ENCODE peak calls at places on chromosome 1, in nine cellular contexts. E is K562, M is brain microvascular endothelial cell, I is PC-3, O is osteoblast, P is heart left ventricle, Y is fibroblast of the aortic adventitia, L is cardiac fibroblast, D is AG10803. A is an unnamed sample.

GRCh38 chr1:227654431-227654830 is 80.7 kb downstream of the JMJD4 start:
- DNase-seq in E (no peak), M (no peak), I (peak), O (no peak), P (no peak), Y (peak), L (peak), D (no peak), A (no peak)

GRCh38 chr1:155084722-155085503 is 6.3 kb downstream of the EFNA3 start:
- DNase-seq in E (peak), M (peak), I (peak), O (peak), P (peak), Y (peak), L (peak), D (peak), A (peak)

GRCh38 chr1:220410681-220411080 is 117.3 kb upstream of the MARK1 start:
- DNase-seq in E (no peak), M (no peak), I (peak), O (no peak), P (no peak), Y (no peak), L (no peak), D (no peak), A (no peak)

GRCh38 chr1:214277704-214278635 is 3.0 kb upstream of the SMYD2 start:
- DNase-seq in E (no peak), M (no peak), I (no peak), O (no peak), P (peak), Y (peak), L (no peak), D (peak), A (no peak)

GRCh38 chr1:211606327-211606913 is 27.5 kb upstream of the SLC30A1 start:
- DNase-seq in E (peak), M (no peak), I (no peak), O (no peak), P (no peak), Y (no peak), L (no peak), D (no peak), A (no peak)

GRCh38 chr1:1281533-1282321 is 1.5 kb downstream of the SCNN1D start:
- DNase-seq in E (peak), M (peak), I (peak), O (peak), P (peak), Y (peak), L (peak), D (peak), A (peak)

GRCh38 chr1:22808846-22809501 is 98.3 kb downstream of the EPHB2 start:
- DNase-seq in E (no peak), M (peak), I (peak), O (peak), P (peak), Y (peak), L (peak), D (peak), A (peak)

GRCh38 chr1:32025515-32025914 is 11.8 kb downstream of the KHDRBS1 start:
- DNase-seq in E (no peak), M (no peak), I (no peak), O (no peak), P (no peak), Y (no peak), L (no peak), D (no peak), A (no peak)

GRCh38 chr1:240998441-240999015 is 358.5 kb downstream of the RGS7 start:
- DNase-seq in E (no peak), M (no peak), I (no peak), O (no peak), P (no peak), Y (no peak), L (no peak), D (no peak), A (no peak)

GRCh38 chr1:40003156-40004093 is 37.1 kb upstream of the CAP1 start:
- DNase-seq in E (no peak), M (no peak), I (no peak), O (no peak), P (no peak), Y (no peak), L (no peak), D (no peak), A (no peak)

GRCh38 chr1:2255420-2256369 is 27.6 kb downstream of the SKI start:
- DNase-seq in E (no peak), M (peak), I (peak), O (no peak), P (no peak), Y (peak), L (peak), D (peak), A (no peak)

GRCh38 chr1:169550294-169550693 is 36.0 kb downstream of the F5 start:
- DNase-seq in E (peak), M (peak), I (peak), O (peak), P (no peak), Y (peak), L (peak), D (peak), A (no peak)

GRCh38 chr1:219405531-219406331 is 207.2 kb downstream of the ZC3H11B start:
- DNase-seq in E (no peak), M (no peak), I (no peak), O (no peak), P (no peak), Y (no peak), L (no peak), D (no peak), A (no peak)

GRCh38 chr1:2946999-2947650 is 74.1 kb upstream of the ACTRT2 start:
- DNase-seq in E (no peak), M (no peak), I (no peak), O (no peak), P (no peak), Y (no peak), L (no peak), D (no peak), A (peak)

GRCh38 chr1:39908534-39908933 is 6.8 kb upstream of the MYCL start:
- DNase-seq in E (no peak), M (no peak), I (no peak), O (no peak), P (no peak), Y (no peak), L (no peak), D (no peak), A (no peak)

GRCh38 chr1:162689745-162690671 is 57.7 kb downstream of the DDR2 start:
- DNase-seq in E (no peak), M (no peak), I (peak), O (no peak), P (no peak), Y (peak), L (peak), D (peak), A (no peak)

GRCh38 chr1:197224160-197224559 is 43.9 kb upstream of the CRB1 start:
- DNase-seq in E (no peak), M (no peak), I (peak), O (no peak), P (no peak), Y (peak), L (peak), D (no peak), A (no peak)

GRCh38 chr1:6358144-6358624 is 35.4 kb downstream of the ACOT7 start:
- DNase-seq in E (no peak), M (no peak), I (no peak), O (peak), P (no peak), Y (peak), L (peak), D (no peak), A (no peak)

GRCh38 chr1:6359568-6360496 is 33.7 kb downstream of the ACOT7 start:
- DNase-seq in E (peak), M (peak), I (no peak), O (peak), P (peak), Y (peak), L (peak), D (peak), A (no peak)

GRCh38 chr1:6358757-6359567 is 34.6 kb downstream of the ACOT7 start:
- DNase-seq in E (no peak), M (peak), I (no peak), O (peak), P (no peak), Y (peak), L (peak), D (peak), A (no peak)

GRCh38 chr1:6355621-6356020 is 37.9 kb downstream of the ACOT7 start:
- DNase-seq in E (no peak), M (no peak), I (no peak), O (no peak), P (no peak), Y (no peak), L (no peak), D (no peak), A (no peak)

DNA sequence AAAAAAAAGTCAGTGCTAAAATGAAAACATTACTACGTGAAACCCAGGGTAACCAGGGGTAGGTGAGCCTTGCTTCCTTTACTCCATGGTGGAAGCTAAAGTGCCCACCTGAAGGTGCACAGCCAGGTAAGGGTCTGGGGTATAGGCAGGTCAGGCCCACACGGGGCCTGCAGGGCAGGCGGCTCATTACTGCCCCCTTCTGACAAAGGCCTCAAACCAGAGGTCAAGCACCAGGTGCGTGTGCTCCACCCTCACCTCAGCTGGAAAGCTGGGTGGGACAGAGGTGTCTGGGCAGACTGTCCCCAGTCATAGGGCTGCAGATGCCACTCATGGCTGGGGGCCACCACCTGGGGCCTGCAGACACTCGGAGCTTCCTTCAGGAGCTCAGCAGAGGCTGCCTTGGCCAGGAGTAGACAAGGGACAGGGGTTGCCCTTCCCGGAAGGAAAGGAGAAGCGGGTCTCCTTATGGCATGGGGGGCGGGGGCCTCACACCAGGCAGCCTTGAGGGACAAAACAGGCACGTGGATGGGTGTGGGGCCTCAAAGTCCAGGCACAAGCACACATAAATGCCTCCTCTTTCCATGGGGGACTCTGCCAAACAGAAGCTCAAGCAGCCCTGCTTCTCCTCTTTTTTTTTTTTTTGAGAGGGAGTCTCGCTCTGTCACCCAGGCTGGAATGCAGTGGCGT is 36.2 kb downstream of the ACOT7 start:
- DNase-seq in E (no peak), M (no peak), I (peak), O (peak), P (no peak), Y (no peak), L (no peak), D (no peak), A (no peak)
- TF ChIP-seq CTCF in E (peak), M (peak), I (peak), O (no peak), P (no peak), Y (no peak), L (no peak), D (no peak), A (no peak)

GRCh38 chr1:43256675-43257570 is 12.9 kb upstream of the TMEM125 start:
- DNase-seq in E (no peak), M (no peak), I (no peak), O (no peak), P (no peak), Y (no peak), L (no peak), D (no peak), A (no peak)

GRCh38 chr1:43253876-43254275 is 15.9 kb upstream of the TMEM125 start:
- DNase-seq in E (no peak), M (no peak), I (no peak), O (no peak), P (no peak), Y (no peak), L (no peak), D (no peak), A (no peak)

GRCh38 chr1:43253173-43253572 is 16.6 kb upstream of the TMEM125 start:
- DNase-seq in E (no peak), M (no peak), I (no peak), O (no peak), P (no peak), Y (no peak), L (no peak), D (no peak), A (no peak)

GRCh38 chr1:43258370-43258769 is 11.4 kb upstream of the TMEM125 start:
- DNase-seq in E (no peak), M (no peak), I (no peak), O (no peak), P (no peak), Y (no peak), L (no peak), D (no peak), A (no peak)

GRCh38 chr1:43255438-43256210 is 14.2 kb upstream of the TMEM125 start:
- DNase-seq in E (no peak), M (no peak), I (no peak), O (no peak), P (peak), Y (no peak), L (no peak), D (no peak), A (no peak)
- H3K4me3 ChIP-seq in E (no peak), M (no peak), I (no peak), O (no peak), P (no peak), Y (no peak), L (no peak), D (no peak), A (no peak)

GRCh38 chr1:192544983-192545393 is 30.6 kb upstream of the RGS1 start:
- DNase-seq in E (no peak), M (no peak), I (peak), O (no peak), P (no peak), Y (peak), L (peak), D (peak), A (no peak)

GRCh38 chr1:192546596-192547199 is 28.9 kb upstream of the RGS1 start:
- DNase-seq in E (no peak), M (no peak), I (no peak), O (peak), P (no peak), Y (peak), L (peak), D (no peak), A (no peak)

GRCh38 chr1:192550922-192551534 is 24.5 kb upstream of the RGS1 start:
- DNase-seq in E (no peak), M (peak), I (peak), O (no peak), P (no peak), Y (peak), L (peak), D (peak), A (no peak)

GRCh38 chr1:192543445-192543844 is 32.1 kb upstream of the RGS1 start:
- DNase-seq in E (no peak), M (no peak), I (no peak), O (no peak), P (no peak), Y (no peak), L (no peak), D (no peak), A (no peak)

DNA sequence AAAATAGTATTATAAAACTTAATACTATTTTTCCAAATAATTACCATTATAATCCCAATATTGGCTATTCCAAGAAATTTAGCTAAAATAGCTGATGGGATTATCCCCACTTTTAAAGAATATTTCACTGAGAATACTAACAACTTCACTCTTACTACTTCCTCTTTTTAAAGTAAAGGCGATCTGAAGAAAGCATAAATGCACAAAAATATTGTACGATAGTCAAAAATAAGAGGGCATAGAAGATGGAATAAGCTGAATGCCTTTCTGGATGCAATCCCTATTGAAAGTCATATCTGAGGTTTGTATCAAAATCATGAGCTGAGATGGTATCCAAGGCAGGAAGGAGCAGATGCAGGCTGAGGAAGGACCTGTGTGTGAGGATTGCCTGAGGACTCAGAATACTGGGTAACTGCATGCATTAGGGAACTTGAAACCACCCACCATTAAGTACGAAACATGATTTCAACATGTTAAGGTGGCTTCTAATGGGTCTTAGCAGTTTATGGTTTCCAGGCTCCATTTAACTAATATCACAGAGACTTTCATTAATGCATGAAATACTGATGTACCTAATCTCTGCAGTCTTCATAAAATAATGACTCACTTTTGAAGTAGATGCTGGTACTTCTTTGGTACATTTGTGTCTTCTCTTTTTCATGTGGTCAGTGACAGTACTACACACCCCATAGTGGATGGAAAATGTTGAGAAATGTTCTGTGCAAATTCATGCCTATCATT is 29.6 kb upstream of the RGS1 start:
- DNase-seq in E (no peak), M (no peak), I (no peak), O (no peak), P (no peak), Y (no peak), L (no peak), D (no peak), A (no peak)
- TF ChIP-seq CTCF in E (no peak), M (no peak), I (no peak), O (peak), P (no peak), Y (peak), L (peak), D (no peak), A (no peak)

GRCh38 chr1:205319081-205320018 is 2.2 kb downstream of the NUAK2 start:
- DNase-seq in E (no peak), M (no peak), I (peak), O (peak), P (peak), Y (peak), L (peak), D (peak), A (no peak)
- H3K4me3 ChIP-seq in E (no peak), M (peak), I (peak), O (peak), P (peak), Y (peak), L (peak), D (peak), A (peak)

DNA sequence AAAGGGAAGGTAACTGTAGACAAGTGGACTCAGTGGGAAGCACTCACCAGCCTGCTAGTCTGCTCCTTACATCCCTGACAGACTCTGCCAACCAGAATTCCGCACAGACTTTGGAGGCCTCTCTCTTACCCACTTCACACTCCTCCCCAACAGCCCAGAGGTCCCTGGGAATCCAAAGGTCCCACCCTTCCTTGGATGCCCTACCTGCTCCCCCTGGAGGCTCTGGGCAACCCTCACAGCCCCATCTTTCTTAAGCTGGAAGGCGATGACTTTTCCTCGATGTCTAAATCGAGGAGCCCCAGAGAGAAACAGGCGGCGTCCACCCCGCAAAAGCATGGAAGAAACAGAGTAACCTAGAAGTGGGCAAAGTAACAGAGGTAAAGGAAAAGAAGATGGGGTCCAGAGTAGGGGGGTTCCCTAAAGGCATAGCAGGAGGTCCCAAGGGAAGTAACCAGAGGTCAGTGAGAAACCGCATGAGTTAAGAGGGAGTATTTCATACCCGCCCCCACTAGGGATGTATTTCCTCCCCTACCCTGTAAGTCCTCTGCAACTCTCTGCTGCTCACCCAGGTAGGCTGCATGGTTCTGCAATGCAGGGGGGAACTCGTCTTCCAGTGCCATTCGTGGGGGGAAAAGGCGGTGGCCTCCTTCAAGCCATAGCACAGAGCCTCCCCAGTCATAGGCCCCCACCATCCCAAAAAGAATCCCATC is 8.4 kb downstream of the ITGA10 start:
- DNase-seq in E (no peak), M (no peak), I (no peak), O (no peak), P (no peak), Y (no peak), L (no peak), D (no peak), A (no peak)
- TF ChIP-seq CTCF in E (peak), M (peak), I (peak), O (peak), P (no peak), Y (no peak), L (no peak), D (peak), A (no peak)

DNA sequence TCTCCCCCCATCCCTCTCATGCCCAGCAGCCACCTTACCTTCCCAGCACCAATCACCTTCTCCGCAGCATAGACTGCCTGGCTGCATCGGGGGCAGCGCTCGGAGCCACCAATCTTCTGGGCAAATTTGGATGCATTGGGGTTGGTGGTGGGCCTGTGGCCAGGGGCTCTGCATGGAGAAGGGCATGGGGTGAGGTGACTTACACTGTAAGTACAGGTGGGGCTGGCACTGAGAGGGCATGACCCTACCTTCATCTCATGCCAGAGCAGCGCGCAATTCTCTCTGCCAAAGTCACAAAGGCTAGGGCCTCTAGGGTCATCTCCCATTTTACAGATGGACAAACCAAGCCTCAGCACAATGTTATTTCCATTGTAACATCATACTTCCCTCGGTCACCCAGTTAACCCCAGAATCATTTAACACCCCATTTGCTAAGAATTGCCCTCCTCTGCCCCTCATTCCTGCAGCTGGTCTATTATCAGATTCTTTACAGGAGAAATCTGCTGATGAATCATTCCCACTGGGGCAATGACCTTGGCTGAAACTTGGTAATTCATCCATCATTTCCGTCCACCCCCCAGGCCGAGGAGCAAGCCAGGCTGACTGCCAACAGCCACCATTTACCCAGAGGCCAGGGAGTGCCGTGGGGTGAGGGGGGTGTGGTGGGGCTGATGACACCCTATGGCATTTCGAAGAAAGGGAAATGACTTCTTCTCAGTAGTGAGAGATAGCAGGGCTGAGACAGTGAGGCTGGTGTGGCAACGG is 17.9 kb downstream of the CSRP1 start:
- DNase-seq in E (no peak), M (peak), I (peak), O (peak), P (no peak), Y (peak), L (peak), D (peak), A (peak)
- H3K4me3 ChIP-seq in E (no peak), M (no peak), I (no peak), O (no peak), P (no peak), Y (no peak), L (peak), D (no peak), A (no peak)

GRCh38 chr1:229905031-229905545 is 161.9 kb upstream of the GALNT2 start:
- DNase-seq in E (no peak), M (no peak), I (peak), O (no peak), P (no peak), Y (no peak), L (no peak), D (no peak), A (no peak)

GRCh38 chr1:229896306-229896705 is 170.7 kb upstream of the GALNT2 start:
- DNase-seq in E (no peak), M (no peak), I (no peak), O (no peak), P (no peak), Y (no peak), L (no peak), D (no peak), A (no peak)

GRCh38 chr1:229897540-229897939 is 169.5 kb upstream of the GALNT2 start:
- DNase-seq in E (no peak), M (no peak), I (no peak), O (no peak), P (no peak), Y (no peak), L (no peak), D (no peak), A (peak)

GRCh38 chr1:229895605-229896004 is 171.4 kb upstream of the GALNT2 start:
- DNase-seq in E (no peak), M (no peak), I (no peak), O (no peak), P (no peak), Y (no peak), L (no peak), D (no peak), A (no peak)

GRCh38 chr1:229900220-229900619 is 166.8 kb upstream of the GALNT2 start:
- DNase-seq in E (no peak), M (no peak), I (no peak), O (no peak), P (no peak), Y (no peak), L (no peak), D (no peak), A (no peak)
- TF ChIP-seq CTCF in E (peak), M (no peak), I (peak), O (no peak), P (no peak), Y (no peak), L (no peak), D (no peak), A (no peak)

A was measured in dorsolateral prefrontal cortex.